ENCODE peak calls at places on chromosomes 7 and 10, in ten cellular contexts. X, M, Z, N, V, G, W, Y, S and B are unnamed samples.

GRCh38 chr7:1586126-1586826 is 16.4 kb upstream of the PSMG3 start:
- DNase-seq in N (no peak), G (no peak), Z (no peak), X (no peak), M (no peak), Y (no peak), W (no peak), S (no peak), V (no peak), B (no peak)

GRCh38 chr7:131859162-131859821 is 302.9 kb upstream of the PODXL start:
- DNase-seq in M (peak), Y (peak), N (peak), X (peak), S (peak), G (peak), V (peak), W (peak), Z (peak), B (no peak)

GRCh38 chr7:99079104-99079503 is 64.8 kb downstream of the SMURF1 start:
- DNase-seq in W (no peak), V (no peak), S (no peak), Z (no peak), X (no peak), Y (no peak), G (no peak), M (no peak), N (no peak), B (no peak)

GRCh38 chr10:99685232-99686041 is 26.1 kb downstream of the ENTPD7 start:
- DNase-seq in S (no peak), W (no peak), M (no peak), V (no peak), G (no peak), Y (peak), N (no peak), Z (no peak), X (no peak), B (no peak)

GRCh38 chr7:2049782-2050510 is 182.8 kb downstream of the MAD1L1 start:
- DNase-seq in W (no peak), M (no peak), S (no peak), N (no peak), X (no peak), G (no peak), Y (no peak), V (no peak), Z (no peak), B (peak)

GRCh38 chr7:133547981-133548380 is 295.1 kb downstream of the EXOC4 start:
- DNase-seq in S (no peak), W (no peak), Y (no peak), V (no peak), M (no peak), G (no peak), Z (no peak), N (no peak), X (no peak), B (no peak)

GRCh38 chr10:122147731-122148130 is 123.4 kb upstream of the BTBD16 start:
- DNase-seq in Y (no peak), W (no peak), M (no peak), N (no peak), V (no peak), S (no peak), Z (no peak), X (no peak), G (no peak), B (no peak)

GRCh38 chr7:99975782-99976521 is at the start of gene AZGP1:
- DNase-seq in Z (no peak), N (no peak), X (peak), G (no peak), W (peak), V (no peak), S (no peak), Y (no peak), M (peak), B (no peak)

GRCh38 chr7:41104621-41105020 is 598.3 kb downstream of the INHBA start:
- DNase-seq in Y (no peak), W (no peak), V (no peak), G (no peak), S (no peak), N (no peak), Z (no peak), X (no peak), M (no peak), B (no peak)

GRCh38 chr7:15280078-15280734 is 281.6 kb downstream of the AGMO start:
- DNase-seq in N (peak), Y (no peak), S (no peak), G (peak), M (no peak), W (no peak), Z (no peak), V (no peak), X (no peak), B (no peak)

GRCh38 chr7:19146699-19147098 is 1.5 kb upstream of the FERD3L start:
- DNase-seq in S (no peak), V (no peak), G (no peak), N (peak), W (no peak), Y (peak), Z (no peak), M (no peak), X (no peak), B (no peak)

GRCh38 chr10:71647526-71648354 is 71.8 kb downstream of the C10orf105 start:
- DNase-seq in M (no peak), G (peak), S (no peak), X (no peak), W (no peak), Y (no peak), N (peak), Z (no peak), V (no peak), B (no peak)

GRCh38 chr10:103921750-103922195 is 3.8 kb upstream of the STN1 start:
- DNase-seq in X (no peak), Z (peak), G (peak), W (no peak), Y (peak), N (peak), V (no peak), S (no peak), M (no peak), B (no peak)

GRCh38 chr7:100791881-100792666 is 35.2 kb downstream of the EPHB4 start:
- DNase-seq in G (no peak), S (no peak), M (peak), X (no peak), Z (no peak), Y (no peak), V (no peak), W (no peak), N (no peak), B (no peak)

GRCh38 chr10:118007773-118008172 is 39.0 kb downstream of the RAB11FIP2 start:
- DNase-seq in X (no peak), Z (no peak), Y (peak), M (no peak), W (no peak), G (no peak), V (no peak), N (no peak), S (no peak), B (no peak)

GRCh38 chr7:148964510-148965267 is 63.6 kb downstream of the PDIA4 start:
- DNase-seq in Z (no peak), V (no peak), G (no peak), M (no peak), Y (peak), S (no peak), N (no peak), X (no peak), W (no peak), B (no peak)

GRCh38 chr7:151599401-151600227 is 79.9 kb upstream of the RHEB start:
- DNase-seq in Y (peak), X (no peak), V (peak), M (no peak), Z (peak), N (no peak), G (no peak), S (no peak), W (peak), B (no peak)

GRCh38 chr7:38190010-38190409 is 12.0 kb downstream of the STARD3NL start:
- DNase-seq in W (no peak), S (no peak), Y (no peak), X (no peak), M (no peak), G (no peak), V (no peak), N (no peak), Z (no peak), B (no peak)

GRCh38 chr7:115731796-115732471 is 298.6 kb downstream of the TFEC start:
- DNase-seq in Z (no peak), X (no peak), N (no peak), M (no peak), S (no peak), V (no peak), G (no peak), W (no peak), Y (no peak), B (no peak)

GRCh38 chr7:102230593-102230992 is 56.1 kb upstream of the SH2B2 start:
- DNase-seq in X (no peak), S (no peak), M (no peak), V (no peak), N (no peak), Y (no peak), G (no peak), W (peak), Z (no peak), B (no peak)

GRCh38 chr7:2982831-2983230 is 60.8 kb downstream of the CARD11 start:
- DNase-seq in S (peak), Z (no peak), X (peak), N (no peak), Y (no peak), W (no peak), V (no peak), M (no peak), G (no peak), B (peak)

GRCh38 chr7:37336259-37336658 is 112.4 kb downstream of the ELMO1 start:
- DNase-seq in Y (no peak), X (no peak), S (no peak), M (no peak), Z (no peak), W (no peak), V (no peak), N (no peak), G (no peak), B (no peak)

GRCh38 chr7:641269-641671 is 85.2 kb upstream of the DNAAF5 start:
- DNase-seq in X (no peak), N (peak), G (no peak), W (no peak), V (no peak), S (no peak), Y (no peak), Z (peak), M (no peak), B (no peak)

GRCh38 chr7:71824356-71824755 is 587.8 kb downstream of the CALN1 start:
- DNase-seq in X (no peak), Y (no peak), G (no peak), M (no peak), Z (no peak), W (no peak), S (no peak), N (peak), V (no peak), B (no peak)

GRCh38 chr10:128116851-128117615 is 9.2 kb downstream of the MKI67 start:
- DNase-seq in Y (no peak), G (peak), S (no peak), W (peak), V (no peak), X (no peak), N (peak), M (no peak), Z (no peak), B (no peak)
- TF ChIP-seq CTCF in Y (peak), G (peak), S (no peak), W (peak), V (no peak), X (no peak), N (peak), M (no peak), Z (peak), B (no peak)

GRCh38 chr7:93461350-93461749 is 113.2 kb downstream of the CALCR start:
- DNase-seq in Y (no peak), G (no peak), Z (no peak), M (no peak), V (no peak), S (no peak), X (no peak), N (peak), W (no peak), B (no peak)
- TF ChIP-seq CTCF in Y (no peak), G (no peak), Z (peak), M (no peak), V (peak), S (no peak), X (no peak), N (peak), W (no peak), B (no peak)

GRCh38 chr10:13589316-13589715 is 2.6 kb downstream of the PRPF18 start:
- DNase-seq in V (no peak), G (no peak), W (no peak), N (peak), X (no peak), Y (no peak), Z (no peak), S (no peak), M (no peak), B (no peak)
- TF ChIP-seq CTCF in V (no peak), G (no peak), W (peak), N (peak), X (no peak), Y (no peak), Z (peak), S (no peak), M (no peak), B (no peak)

GRCh38 chr7:157952050-157952667 is 615.4 kb downstream of the DNAJB6 start:
- DNase-seq in Y (no peak), W (no peak), M (no peak), Z (no peak), X (peak), G (no peak), V (no peak), N (no peak), S (no peak), B (no peak)

GRCh38 chr7:157951300-157952049 is 614.7 kb downstream of the DNAJB6 start:
- DNase-seq in V (no peak), N (no peak), S (no peak), M (no peak), Z (no peak), X (no peak), W (no peak), G (no peak), Y (no peak), B (no peak)

GRCh38 chr7:157947504-157947903 is 610.7 kb downstream of the DNAJB6 start:
- DNase-seq in V (no peak), Z (no peak), Y (no peak), G (no peak), X (no peak), N (no peak), M (no peak), W (no peak), S (no peak), B (no peak)

GRCh38 chr7:157946398-157947060 is 609.7 kb downstream of the DNAJB6 start:
- DNase-seq in S (no peak), V (no peak), Y (no peak), Z (no peak), N (no peak), M (no peak), W (no peak), G (no peak), X (no peak), B (no peak)

DNA sequence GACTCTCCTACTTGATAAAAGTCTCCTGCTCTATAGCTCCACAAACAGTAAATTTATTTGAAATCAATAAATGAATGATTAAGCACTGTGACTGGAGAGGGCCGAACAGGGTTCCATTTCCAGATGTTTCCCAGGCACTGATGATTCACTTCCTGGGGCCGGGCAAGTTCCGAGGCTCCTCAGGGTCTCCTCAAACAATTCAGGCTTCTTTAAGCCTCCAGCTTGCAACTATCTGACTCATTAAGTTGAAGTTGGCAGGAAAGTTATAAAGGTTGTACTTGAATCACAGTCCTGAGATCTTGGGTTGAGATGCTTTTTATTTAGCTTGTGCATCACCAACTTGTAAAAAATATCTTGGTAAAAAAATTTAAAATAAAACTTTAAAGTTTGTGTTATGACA is 612.9 kb downstream of the DNAJB6 start:
- DNase-seq in W (no peak), G (no peak), M (no peak), S (no peak), N (no peak), V (no peak), Z (peak), Y (no peak), X (no peak), B (no peak)
- TF ChIP-seq CTCF in W (no peak), G (no peak), M (no peak), S (no peak), N (no peak), V (no peak), Z (no peak), Y (no peak), X (no peak), B (no peak)

GRCh38 chr7:29812185-29812876 is 6.0 kb downstream of the WIPF3 start:
- DNase-seq in V (no peak), Y (no peak), S (no peak), W (no peak), Z (no peak), X (no peak), G (no peak), M (no peak), N (no peak), B (no peak)
- TF ChIP-seq CTCF in V (no peak), Y (no peak), S (no peak), W (no peak), Z (no peak), X (no peak), G (no peak), M (no peak), N (no peak), B (no peak)

GRCh38 chr10:49744924-49745605 is 17.1 kb downstream of the OGDHL start:
- DNase-seq in W (no peak), G (peak), Y (no peak), X (no peak), S (no peak), N (peak), M (no peak), Z (no peak), V (no peak), B (no peak)
- TF ChIP-seq CTCF in W (peak), G (no peak), Y (no peak), X (no peak), S (no peak), N (peak), M (no peak), Z (peak), V (no peak), B (no peak)

DNA sequence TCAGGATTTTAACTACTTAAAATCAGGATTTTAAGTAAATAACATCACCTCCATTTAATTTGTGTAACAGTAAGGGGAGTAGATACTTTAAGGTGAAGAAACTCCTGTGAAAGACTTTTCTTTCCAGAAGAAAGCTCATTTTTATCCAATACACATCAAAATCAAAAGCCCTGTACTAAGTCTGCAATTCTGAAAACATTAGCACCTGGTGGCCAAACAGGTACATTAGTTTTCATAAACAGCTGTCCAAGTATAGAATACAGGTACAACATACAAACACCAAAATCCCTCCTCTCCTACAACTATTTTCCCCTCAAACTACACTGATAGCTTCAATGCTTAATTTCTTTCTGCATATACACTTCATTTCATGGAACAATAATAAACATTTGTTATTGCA is 22.9 kb downstream of the FAM3C start:
- DNase-seq in X (no peak), W (no peak), G (no peak), M (no peak), N (no peak), S (no peak), V (no peak), Z (no peak), Y (no peak), B (no peak)
- TF ChIP-seq CTCF in X (no peak), W (peak), G (no peak), M (no peak), N (peak), S (no peak), V (no peak), Z (peak), Y (no peak), B (no peak)

GRCh38 chr7:48894574-48894973 is 29.8 kb upstream of the CDC14C start:
- DNase-seq in N (no peak), X (no peak), V (no peak), S (no peak), G (no peak), Z (no peak), W (no peak), Y (no peak), M (no peak), B (no peak)
- TF ChIP-seq CTCF in N (peak), X (no peak), V (no peak), S (no peak), G (no peak), Z (no peak), W (no peak), Y (no peak), M (no peak), B (no peak)